ENCODE peak calls at places on chromosomes 16 and 17, in six cellular contexts. W is esophagus muscularis mucosa, P is ovary, I is right atrium auricular region, X is OCI-LY7, B is psoas muscle. D is an unnamed sample. For H3K36me3, the result is how much of the 10 kb centered on the place peaks cover.

GRCh38 chr17:199195-199604 is 17.8 kb upstream of the DOC2B start:
- DNase-seq in X (no peak), W (no peak), B (no peak), P (no peak), I (no peak), D (peak)

GRCh38 chr16:11667824-11668589 is at the start of gene SNN:
- DNase-seq in X (peak), I (peak), B (peak), W (peak), P (peak), D (peak)

GRCh38 chr16:57818377-57819055 is 16.2 kb upstream of the KIFC3 start:
- DNase-seq in P (no peak), B (no peak), I (no peak), W (no peak), X (no peak), D (no peak)

GRCh38 chr17:12256380-12256995 is 235.8 kb downstream of the MAP2K4 start:
- DNase-seq in W (no peak), X (peak), I (no peak), P (peak), B (no peak), D (peak)

GRCh38 chr17:2089021-2089422 is 34.1 kb downstream of the HIC1 start:
- DNase-seq in I (no peak), P (no peak), X (no peak), W (no peak), B (no peak), D (no peak)

GRCh38 chr17:27332485-27333409 is 38.8 kb downstream of the WSB1 start:
- DNase-seq in X (peak), P (peak), B (peak), I (peak), W (peak), D (peak)

GRCh38 chr16:10003486-10003885 is 178.7 kb downstream of the GRIN2A start:
- DNase-seq in P (no peak), B (no peak), I (no peak), W (no peak), X (no peak), D (no peak)

GRCh38 chr17:72425796-72426173 is 305.0 kb downstream of the SOX9 start:
- DNase-seq in P (no peak), W (no peak), B (no peak), X (no peak), I (no peak), D (no peak)

GRCh38 chr17:37842401-37842800 is 81.8 kb upstream of the TBC1D3K start:
- DNase-seq in P (no peak), I (no peak), X (no peak), B (no peak), W (no peak), D (no peak)

GRCh38 chr17:67374329-67375053 is 2.6 kb upstream of the PITPNC1 start:
- DNase-seq in B (peak), X (peak), P (peak), I (peak), W (peak), D (peak)

GRCh38 chr17:29844339-29845048 is 85.5 kb downstream of the SSH2 start:
- DNase-seq in W (no peak), X (no peak), I (no peak), P (no peak), B (no peak), D (no peak)

GRCh38 chr17:1957037-1957436 is 68.1 kb downstream of the RTN4RL1 start:
- DNase-seq in I (no peak), B (no peak), W (no peak), X (no peak), P (no peak), D (no peak)

GRCh38 chr16:89363621-89364393 is 126.6 kb downstream of the ANKRD11 start:
- DNase-seq in B (no peak), W (no peak), P (no peak), X (no peak), I (no peak), D (no peak)

GRCh38 chr16:89359296-89360147 is 130.8 kb downstream of the ANKRD11 start:
- DNase-seq in I (no peak), P (no peak), X (no peak), B (no peak), W (no peak), D (no peak)

GRCh38 chr16:89364603-89365002 is 125.8 kb downstream of the ANKRD11 start:
- DNase-seq in P (no peak), B (no peak), X (no peak), I (no peak), W (no peak), D (no peak)

GRCh38 chr16:89360760-89361435 is 129.5 kb downstream of the ANKRD11 start:
- DNase-seq in W (no peak), X (peak), B (no peak), I (no peak), P (no peak), D (no peak)

GRCh38 chr16:89361756-89362155 is 128.6 kb downstream of the ANKRD11 start:
- DNase-seq in I (no peak), W (no peak), X (no peak), B (no peak), P (no peak), D (no peak)
- H3K27ac ChIP-seq in I (no peak), W (no peak), X (peak), B (peak), P (no peak), D (peak)

GRCh38 chr16:1323296-1324239 is 9.9 kb upstream of the BAIAP3 start:
- DNase-seq in W (no peak), B (no peak), I (no peak), X (no peak), P (no peak), D (no peak)
- H3K36me3 ChIP-seq in W (under half), B (under half), I (half or more), X (half or more), P (under half), D (under half)

DNA sequence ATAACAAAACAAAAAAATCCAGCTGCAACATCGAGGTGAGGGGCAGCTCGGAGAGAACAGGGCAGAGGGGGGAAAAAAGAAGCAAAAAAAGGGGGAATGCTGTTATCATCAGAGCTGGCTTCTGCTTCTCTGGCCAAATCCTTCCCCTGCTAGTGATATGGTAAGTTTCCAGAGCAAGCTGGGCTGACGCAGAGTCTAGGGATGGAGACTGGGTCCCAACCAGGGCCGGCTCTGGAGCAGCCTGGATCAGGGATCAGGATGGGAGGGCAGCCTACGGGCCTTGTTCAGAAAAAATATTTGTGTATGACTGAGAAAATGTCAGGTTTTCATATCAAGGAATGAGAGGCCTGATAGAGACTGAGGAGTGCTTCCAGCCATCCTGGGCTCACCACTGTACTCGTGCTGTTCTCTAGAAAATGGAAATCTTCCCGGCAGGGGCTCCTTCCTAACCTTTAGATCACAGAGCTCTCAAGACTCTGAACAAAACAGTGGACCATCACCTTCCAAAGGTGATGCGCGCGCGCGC is 726 bp upstream of the C1QTNF1 start:
- DNase-seq in X (no peak), W (no peak), I (no peak), B (no peak), P (peak), D (peak)
- H3K27ac ChIP-seq in X (no peak), W (peak), I (peak), B (peak), P (peak), D (peak)

GRCh38 chr16:15714393-15715172 is 64.5 kb downstream of the NDE1 start:
- DNase-seq in X (no peak), I (no peak), W (no peak), B (no peak), P (no peak), D (no peak)

GRCh38 chr16:15721018-15721417 is 71.0 kb downstream of the NDE1 start:
- DNase-seq in X (no peak), I (no peak), B (no peak), P (no peak), W (no peak), D (no peak)

GRCh38 chr16:15716694-15717447 is 66.8 kb downstream of the NDE1 start:
- DNase-seq in W (no peak), B (no peak), P (no peak), I (no peak), X (no peak), D (no peak)

DNA sequence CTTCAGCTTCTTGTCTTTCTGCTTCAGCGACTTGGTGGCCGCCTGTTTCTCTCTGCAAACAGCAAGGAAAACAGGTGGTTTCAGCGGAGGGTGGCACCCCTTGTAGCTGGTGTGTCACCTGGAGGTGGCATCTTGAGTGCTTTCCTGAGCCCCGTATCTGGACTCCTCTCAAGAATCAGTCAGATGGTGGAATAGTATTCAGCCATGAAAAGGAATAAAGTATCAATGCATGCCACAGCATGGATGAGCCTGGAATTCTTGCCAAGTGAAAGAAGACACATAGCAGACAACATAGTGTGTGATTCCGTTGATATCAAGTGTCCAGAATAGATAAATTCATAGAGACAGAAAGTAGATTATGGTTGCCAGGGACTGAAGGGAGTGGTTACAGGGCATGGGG is 65.2 kb downstream of the NDE1 start:
- DNase-seq in X (no peak), I (no peak), P (no peak), B (no peak), W (no peak), D (no peak)
- H3K36me3 ChIP-seq in X (under half), I (under half), P (under half), B (under half), W (half or more), D (under half)

GRCh38 chr17:34654871-34655270 is 75.5 kb downstream of the TMEM132E start:
- DNase-seq in I (no peak), W (no peak), B (no peak), P (no peak), X (no peak), D (no peak)
- H3K27ac ChIP-seq in I (no peak), W (no peak), B (no peak), P (no peak), X (no peak), D (no peak)

D was measured in adrenal gland.